ENCODE peak calls at places on chromosomes 11 and 22, in nine cellular contexts. A, I, M, N, E, L, X, J and D are unnamed samples.

GRCh38 chr11:21771097-21771496 is 421.8 kb upstream of the ANO5 start:
- DNase-seq in E (no peak), N (no peak), X (no peak), J (no peak), M (no peak), A (no peak), I (no peak), L (no peak), D (no peak)

GRCh38 chr11:123061403-123062157 is at the start of gene HSPA8:
- DNase-seq in I (peak), E (peak), N (peak), L (no peak), M (peak), X (peak), J (peak), A (no peak), D (peak)

GRCh38 chr11:85756401-85757200 is 54.3 kb downstream of the SYTL2 start:
- DNase-seq in E (peak), I (no peak), J (no peak), M (no peak), X (no peak), A (no peak), N (no peak), L (no peak), D (no peak)

GRCh38 chr11:76524919-76525318 is 80.1 kb downstream of the EMSY start:
- DNase-seq in L (no peak), E (no peak), M (peak), A (no peak), I (peak), X (no peak), N (peak), J (no peak), D (no peak)

GRCh38 chr11:113148652-113149051 is 165.7 kb upstream of the TTC12 start:
- DNase-seq in X (no peak), L (no peak), M (no peak), J (no peak), E (no peak), N (no peak), I (no peak), A (no peak), D (no peak)

GRCh38 chr22:28222976-28223375 is 303.9 kb upstream of the PITPNB start:
- DNase-seq in X (no peak), L (no peak), N (peak), M (peak), I (no peak), A (no peak), J (no peak), E (no peak), D (no peak)

GRCh38 chr11:96112192-96113099 is 188.5 kb upstream of the MTMR2 start:
- DNase-seq in I (no peak), N (no peak), M (no peak), E (no peak), L (peak), J (no peak), A (no peak), X (no peak), D (no peak)

GRCh38 chr11:2694995-2695939 is 4.5 kb downstream of the KCNQ1OT1 start:
- DNase-seq in L (no peak), E (no peak), M (no peak), X (no peak), I (no peak), N (no peak), A (no peak), J (no peak), D (no peak)

GRCh38 chr11:124075492-124075840 is 34.3 kb upstream of the OR10G7 start:
- DNase-seq in M (no peak), A (no peak), X (no peak), N (no peak), L (no peak), E (no peak), J (no peak), I (no peak), D (no peak)

GRCh38 chr22:49192180-49192856 is 635.4 kb downstream of the BRD1 start:
- DNase-seq in I (no peak), E (no peak), J (no peak), X (no peak), N (no peak), M (no peak), L (no peak), A (no peak), D (no peak)

GRCh38 chr11:107915229-107915628 is 13.0 kb upstream of the RAB39A start:
- DNase-seq in M (no peak), J (no peak), E (no peak), X (no peak), L (no peak), I (no peak), N (no peak), A (no peak), D (no peak)

GRCh38 chr22:49807780-49808708 is 19.6 kb downstream of the BRD1 start:
- DNase-seq in A (no peak), X (no peak), E (peak), J (no peak), M (no peak), L (no peak), N (no peak), I (no peak), D (peak)

GRCh38 chr11:95134491-95134890 is 44.8 kb downstream of the ENDOD1 start:
- DNase-seq in E (no peak), J (peak), A (no peak), I (no peak), N (peak), X (no peak), M (peak), L (no peak), D (no peak)

GRCh38 chr22:39519681-39520053 is 695 bp upstream of the ATF4 start:
- DNase-seq in A (no peak), E (no peak), X (no peak), N (peak), M (no peak), J (no peak), L (no peak), I (peak), D (no peak)

GRCh38 chr11:35553831-35554230 is 28.4 kb upstream of the PAMR1 start:
- DNase-seq in N (peak), E (no peak), M (peak), L (no peak), I (no peak), J (no peak), X (no peak), A (no peak), D (no peak)

GRCh38 chr22:31173386-31174145 is 13.6 kb downstream of the RNF185 start:
- DNase-seq in J (peak), A (peak), X (no peak), E (no peak), I (no peak), M (peak), N (peak), L (no peak), D (peak)

GRCh38 chr11:96109265-96110030 is 185.5 kb upstream of the MTMR2 start:
- DNase-seq in L (no peak), I (no peak), N (no peak), E (no peak), X (no peak), J (no peak), A (no peak), M (no peak), D (no peak)

GRCh38 chr22:46861968-46862367 is 99.5 kb downstream of the TBC1D22A start:
- DNase-seq in E (no peak), L (no peak), N (no peak), X (no peak), J (no peak), I (no peak), A (no peak), M (no peak), D (no peak)

GRCh38 chr11:47051217-47051616 is 114.7 kb downstream of the CSTPP1 start:
- DNase-seq in N (peak), X (no peak), J (no peak), E (no peak), L (no peak), M (peak), I (no peak), A (no peak), D (no peak)

GRCh38 chr11:72721689-72722049 is 30.5 kb downstream of the ARAP1 start:
- DNase-seq in I (no peak), M (peak), A (no peak), J (peak), E (peak), X (no peak), N (no peak), L (peak), D (no peak)

GRCh38 chr11:76207642-76208378 is 1.5 kb upstream of the WNT11 start:
- DNase-seq in M (peak), N (peak), X (peak), J (peak), A (peak), I (peak), E (peak), L (peak), D (peak)

GRCh38 chr11:55719608-55720160 is 53.6 kb upstream of the OR5D13 start:
- DNase-seq in I (no peak), X (no peak), N (no peak), A (no peak), E (no peak), L (no peak), J (no peak), M (no peak), D (no peak)

GRCh38 chr22:47032956-47033647 is 270.7 kb downstream of the TBC1D22A start:
- DNase-seq in L (no peak), N (no peak), A (no peak), I (no peak), M (no peak), X (no peak), E (no peak), J (no peak), D (no peak)

GRCh38 chr22:43151251-43152000 is at the start of gene TSPO:
- DNase-seq in N (peak), X (peak), J (peak), I (peak), E (peak), M (peak), L (peak), A (peak), D (peak)

GRCh38 chr11:6615882-6616585 is 3.2 kb downstream of the TPP1 start:
- DNase-seq in J (no peak), M (peak), A (no peak), L (no peak), I (no peak), E (no peak), X (no peak), N (peak), D (no peak)

GRCh38 chr11:19723572-19724342 is 11.1 kb downstream of the NAV2 start:
- DNase-seq in X (no peak), A (peak), E (peak), J (no peak), L (no peak), M (peak), N (peak), I (no peak), D (peak)

GRCh38 chr11:95585071-95585751 is 204.4 kb downstream of the FAM76B start:
- DNase-seq in L (no peak), N (peak), E (no peak), X (no peak), M (peak), I (no peak), A (no peak), J (no peak), D (no peak)

GRCh38 chr22:42932857-42933782 is 76.0 kb upstream of the ARFGAP3 start:
- DNase-seq in J (no peak), L (peak), N (no peak), M (no peak), X (no peak), E (no peak), I (no peak), A (no peak), D (no peak)

GRCh38 chr22:38074181-38075104 is 9.5 kb downstream of the SLC16A8 start:
- DNase-seq in I (no peak), J (no peak), M (no peak), L (no peak), A (no peak), X (no peak), N (no peak), E (no peak), D (no peak)

GRCh38 chr22:20463324-20464095 is 25.9 kb upstream of the SCARF2 start:
- DNase-seq in A (no peak), E (peak), L (peak), M (no peak), I (no peak), J (no peak), N (no peak), X (no peak), D (no peak)

GRCh38 chr11:130037881-130038601 is 31.7 kb upstream of the APLP2 start:
- DNase-seq in X (no peak), E (no peak), J (no peak), L (no peak), N (peak), M (peak), A (no peak), I (no peak), D (peak)

GRCh38 chr11:67528376-67528775 is 5.1 kb upstream of the CABP2 start:
- DNase-seq in E (no peak), X (no peak), I (no peak), L (no peak), A (no peak), N (no peak), J (no peak), M (no peak), D (no peak)

GRCh38 chr11:121437018-121437685 is 15.0 kb upstream of the SORL1 start:
- DNase-seq in E (no peak), M (no peak), X (no peak), I (no peak), A (no peak), L (no peak), J (no peak), N (no peak), D (no peak)

GRCh38 chr11:2529636-2530035 is 84.8 kb downstream of the KCNQ1 start:
- DNase-seq in X (no peak), M (no peak), N (no peak), A (no peak), L (no peak), I (no peak), E (no peak), J (no peak), D (no peak)

GRCh38 chr11:88535916-88536547 is 198.5 kb upstream of the CTSC start:
- DNase-seq in N (peak), I (no peak), E (no peak), L (peak), X (no peak), A (peak), J (peak), M (peak), D (peak)